ENCODE peak calls at places on chromosomes 11 and 22, in eight cellular contexts. N, U, A, W, Y, M, S and K are unnamed samples.

GRCh38 chr11:77322506-77322905 is 21.0 kb upstream of the GDPD4 start:
- DNase-seq in U (no peak), S (no peak), Y (no peak), N (no peak), W (no peak), A (no peak), M (peak; percentile 39), K (no peak)

GRCh38 chr22:48940266-48940987 is 887.2 kb downstream of the BRD1 start:
- DNase-seq in U (no peak), Y (no peak), A (peak; percentile 45), M (no peak), S (no peak), W (no peak), N (no peak), K (no peak)

GRCh38 chr22:50175191-50175461 is 4.6 kb downstream of the PANX2 start:
- DNase-seq in Y (no peak), A (no peak), W (no peak), M (no peak), N (no peak), S (no peak), U (no peak), K (no peak)

GRCh38 chr11:44994753-44995152 is 44.1 kb upstream of the TP53I11 start:
- DNase-seq in S (no peak), N (no peak), Y (no peak), U (no peak), A (no peak), M (no peak), W (no peak), K (no peak)

GRCh38 chr22:38136607-38137006 is 26.1 kb upstream of the BAIAP2L2 start:
- DNase-seq in U (no peak), W (no peak), S (no peak), A (no peak), N (no peak), M (no peak), Y (no peak), K (no peak)

GRCh38 chr11:107808526-107808925 is 50.1 kb downstream of the SLC35F2 start:
- DNase-seq in A (no peak), N (no peak), M (no peak), W (no peak), Y (no peak), U (no peak), S (no peak), K (no peak)

GRCh38 chr11:35305670-35306382 is 113.5 kb downstream of the SLC1A2 start:
- DNase-seq in A (no peak), M (no peak), S (peak; percentile 36), N (no peak), W (peak; percentile 59), Y (peak; percentile 34), U (peak; percentile 13), K (no peak)

GRCh38 chr11:93843906-93844305 is 6.5 kb downstream of the VSTM5 start:
- DNase-seq in S (no peak), A (no peak), Y (peak; percentile 61), W (no peak), N (no peak), U (no peak), M (no peak), K (no peak)

GRCh38 chr11:47572715-47573255 is 6.0 kb downstream of the KBTBD4 start:
- DNase-seq in W (no peak), Y (no peak), A (peak; percentile 34), M (peak; percentile 27), S (no peak), U (no peak), N (no peak), K (peak; percentile 32)

GRCh38 chr11:66275396-66275795 is 2.6 kb upstream of the CNIH2 start:
- DNase-seq in Y (no peak), W (no peak), N (no peak), U (no peak), S (no peak), M (no peak), A (no peak), K (no peak)

GRCh38 chr11:2203440-2204259 is 32.0 kb upstream of the TH start:
- DNase-seq in U (no peak), Y (no peak), S (no peak), A (peak; percentile 58), W (no peak), M (no peak), N (no peak), K (peak; percentile 39)

GRCh38 chr22:28345304-28345703 is 334.3 kb downstream of the TTC28 start:
- DNase-seq in S (no peak), M (no peak), W (no peak), U (no peak), N (no peak), A (no peak), Y (peak; percentile 48), K (no peak)

GRCh38 chr11:59550842-59551650 is 39.7 kb downstream of the OR4D9 start:
- DNase-seq in Y (peak; percentile 83), M (peak; percentile 79), W (peak; percentile 86), A (peak; percentile 87), N (peak; percentile 94), U (peak; percentile 73), S (peak; percentile 95), K (peak; percentile 84)

GRCh38 chr11:95230054-95231034 is 658 bp downstream of the SESN3 start:
- DNase-seq in U (peak; percentile 28), W (peak; percentile 34), N (no peak), M (peak; percentile 37), A (peak; percentile 67), Y (peak; percentile 26), S (peak; percentile 70), K (peak; percentile 59)

GRCh38 chr22:47310601-47311000 is 548.2 kb downstream of the TBC1D22A start:
- DNase-seq in Y (peak; percentile 68), N (no peak), U (no peak), M (no peak), W (no peak), S (no peak), A (no peak), K (no peak)

GRCh38 chr11:23976369-23976768 is 520.5 kb upstream of the LUZP2 start:
- DNase-seq in U (no peak), W (no peak), S (no peak), A (no peak), M (no peak), N (no peak), Y (no peak), K (no peak)

GRCh38 chr11:134332189-134332631 is 422 bp downstream of the GLB1L2 start:
- DNase-seq in U (no peak), M (peak; percentile 27), N (no peak), S (no peak), Y (no peak), W (no peak), A (no peak), K (no peak)

GRCh38 chr11:16297332-16297731 is 59.0 kb downstream of the SOX6 start:
- DNase-seq in Y (no peak), U (no peak), M (no peak), A (no peak), N (no peak), S (peak; percentile 59), W (no peak), K (no peak)

GRCh38 chr11:60987577-60988277 is 16.2 kb downstream of the CD6 start:
- DNase-seq in W (no peak), U (peak; percentile 66), Y (no peak), S (no peak), N (no peak), M (no peak), A (no peak), K (no peak)

GRCh38 chr11:29448246-29448877 is 568.5 kb downstream of the KCNA4 start:
- DNase-seq in Y (peak; percentile 35), U (no peak), A (no peak), W (peak; percentile 39), M (peak; percentile 58), N (no peak), S (no peak), K (no peak)

GRCh38 chr22:48737461-48738203 is 1090.0 kb downstream of the BRD1 start:
- DNase-seq in A (peak; percentile 60), S (no peak), U (no peak), N (no peak), W (no peak), Y (no peak), M (no peak), K (no peak)

GRCh38 chr11:3226846-3227567 is 5.2 kb downstream of the MRGPRE start:
- DNase-seq in M (no peak), S (no peak), U (no peak), W (no peak), Y (no peak), N (no peak), A (no peak), K (no peak)

GRCh38 chr11:11454671-11455223 is 101.7 kb upstream of the CSNK2A3 start:
- DNase-seq in S (no peak), Y (no peak), A (no peak), M (no peak), W (no peak), N (no peak), U (no peak), K (no peak)

GRCh38 chr22:32745996-32746322 is 55.5 kb upstream of the TIMP3 start:
- DNase-seq in W (no peak), M (no peak), Y (peak; percentile 29), S (no peak), N (no peak), U (no peak), A (no peak), K (no peak)

GRCh38 chr11:73072935-73073481 is 69.1 kb downstream of the FCHSD2 start:
- DNase-seq in W (peak; percentile 56), S (no peak), Y (peak; percentile 69), U (no peak), M (no peak), N (no peak), A (no peak), K (no peak)

GRCh38 chr11:8375932-8376331 is 112.3 kb upstream of the LMO1 start:
- DNase-seq in N (no peak), Y (no peak), A (peak; percentile 16), U (no peak), M (no peak), S (no peak), W (no peak), K (no peak)

GRCh38 chr22:41874090-41874489 is 40.8 kb downstream of the SHISA8 start:
- DNase-seq in A (no peak), S (no peak), U (no peak), W (no peak), M (no peak), Y (no peak), N (no peak), K (no peak)

GRCh38 chr11:114447892-114448291 is 8.6 kb downstream of the REXO2 start:
- DNase-seq in U (no peak), S (peak; percentile 77), N (no peak), W (no peak), Y (no peak), A (no peak), M (no peak), K (no peak)

GRCh38 chr11:33135216-33135615 is 26.1 kb downstream of the CSTF3 start:
- DNase-seq in W (no peak), U (no peak), S (no peak), Y (no peak), N (no peak), A (no peak), M (no peak), K (no peak)

GRCh38 chr11:119729581-119730346 is 764 bp upstream of the NECTIN1 start:
- DNase-seq in W (peak; percentile 30), S (no peak), N (no peak), M (peak; percentile 64), A (peak; percentile 79), U (no peak), Y (peak; percentile 61), K (peak; percentile 76)

GRCh38 chr22:36546092-36546804 is 17.3 kb upstream of the EIF3D start:
- DNase-seq in S (peak; percentile 66), U (no peak), Y (peak; percentile 23), N (no peak), M (peak; percentile 66), A (no peak), W (peak; percentile 72), K (peak; percentile 59)